ENCODE peak calls at places on chromosome 13, in seven cellular contexts. One of them, this sample, is unnamed.

GRCh38 chr13:114076329-114076761 is 56.1 kb downstream of the RASA3 start:
- DNase-seq in GM12891: no peak
- DNase-seq in NK-92 treated with Interleukin-12 subunit alpha and Interleukin-12 subunit beta, amount 100 ng/mL, for 24 hours: no peak
- DNase-seq in caudate nucleus: no peak
- DNase-seq in A549: no peak
- DNase-seq in heart left ventricle: no peak
- DNase-seq in foreskin fibroblast: no peak
- DNase-seq in this sample: no peak

GRCh38 chr13:114061047-114061446 is 71.4 kb downstream of the RASA3 start:
- DNase-seq in foreskin fibroblast: no peak
- DNase-seq in GM12891: no peak
- DNase-seq in NK-92 treated with Interleukin-12 subunit alpha and Interleukin-12 subunit beta, amount 100 ng/mL, for 24 hours: no peak
- DNase-seq in caudate nucleus: no peak
- DNase-seq in heart left ventricle: no peak
- DNase-seq in A549: no peak
- DNase-seq in this sample: no peak

GRCh38 chr13:107866007-107866665 is 349.2 kb downstream of the LIG4 start:
- DNase-seq in GM12891: no peak
- DNase-seq in heart left ventricle: no peak
- DNase-seq in foreskin fibroblast: peak; percentile 26
- DNase-seq in caudate nucleus: no peak
- DNase-seq in A549: peak; percentile 5
- DNase-seq in NK-92 treated with Interleukin-12 subunit alpha and Interleukin-12 subunit beta, amount 100 ng/mL, for 24 hours: no peak
- DNase-seq in this sample: peak; percentile 25

GRCh38 chr13:50690020-50690419 is 153.5 kb downstream of the DLEU7 start:
- DNase-seq in A549: no peak
- DNase-seq in GM12891: no peak
- DNase-seq in heart left ventricle: no peak
- DNase-seq in foreskin fibroblast: no peak
- DNase-seq in caudate nucleus: no peak
- DNase-seq in NK-92 treated with Interleukin-12 subunit alpha and Interleukin-12 subunit beta, amount 100 ng/mL, for 24 hours: no peak
- DNase-seq in this sample: no peak

GRCh38 chr13:40992678-40993077 is 26.4 kb downstream of the ELF1 start:
- DNase-seq in NK-92 treated with Interleukin-12 subunit alpha and Interleukin-12 subunit beta, amount 100 ng/mL, for 24 hours: no peak
- DNase-seq in heart left ventricle: no peak
- DNase-seq in foreskin fibroblast: no peak
- DNase-seq in caudate nucleus: no peak
- DNase-seq in A549: no peak
- DNase-seq in GM12891: no peak
- DNase-seq in this sample: no peak

GRCh38 chr13:23744315-23744714 is 144.9 kb downstream of the MIPEP start:
- DNase-seq in heart left ventricle: no peak
- DNase-seq in A549: no peak
- DNase-seq in NK-92 treated with Interleukin-12 subunit alpha and Interleukin-12 subunit beta, amount 100 ng/mL, for 24 hours: no peak
- DNase-seq in GM12891: no peak
- DNase-seq in foreskin fibroblast: no peak
- DNase-seq in caudate nucleus: no peak
- DNase-seq in this sample: no peak

GRCh38 chr13:44676534-44676933 is 100.4 kb upstream of the TSC22D1 start:
- DNase-seq in caudate nucleus: no peak
- DNase-seq in A549: no peak
- DNase-seq in NK-92 treated with Interleukin-12 subunit alpha and Interleukin-12 subunit beta, amount 100 ng/mL, for 24 hours: no peak
- DNase-seq in foreskin fibroblast: no peak
- DNase-seq in heart left ventricle: no peak
- DNase-seq in GM12891: no peak
- DNase-seq in this sample: no peak

GRCh38 chr13:86446311-86446710 is 647.1 kb upstream of the SLITRK6 start:
- DNase-seq in foreskin fibroblast: no peak
- DNase-seq in heart left ventricle: no peak
- DNase-seq in GM12891: no peak
- DNase-seq in caudate nucleus: no peak
- DNase-seq in NK-92 treated with Interleukin-12 subunit alpha and Interleukin-12 subunit beta, amount 100 ng/mL, for 24 hours: no peak
- DNase-seq in A549: peak; percentile 87
- DNase-seq in this sample: peak; percentile 55

GRCh38 chr13:108528303-108528702 is 101.1 kb upstream of the MYO16 start:
- DNase-seq in NK-92 treated with Interleukin-12 subunit alpha and Interleukin-12 subunit beta, amount 100 ng/mL, for 24 hours: no peak
- DNase-seq in caudate nucleus: no peak
- DNase-seq in heart left ventricle: no peak
- DNase-seq in A549: no peak
- DNase-seq in foreskin fibroblast: no peak
- DNase-seq in GM12891: no peak
- DNase-seq in this sample: no peak

GRCh38 chr13:22311734-22312404 is 641.0 kb downstream of the FGF9 start:
- DNase-seq in A549: no peak
- DNase-seq in NK-92 treated with Interleukin-12 subunit alpha and Interleukin-12 subunit beta, amount 100 ng/mL, for 24 hours: no peak
- DNase-seq in heart left ventricle: peak; percentile 59
- DNase-seq in caudate nucleus: no peak
- DNase-seq in foreskin fibroblast: no peak
- DNase-seq in GM12891: no peak
- DNase-seq in this sample: no peak

GRCh38 chr13:75101997-75102720 is 379.8 kb downstream of the TBC1D4 start:
- DNase-seq in GM12891: no peak
- DNase-seq in NK-92 treated with Interleukin-12 subunit alpha and Interleukin-12 subunit beta, amount 100 ng/mL, for 24 hours: no peak
- DNase-seq in caudate nucleus: no peak
- DNase-seq in A549: no peak
- DNase-seq in foreskin fibroblast: peak; percentile 59
- DNase-seq in heart left ventricle: no peak
- DNase-seq in this sample: no peak

GRCh38 chr13:33018886-33019285 is 2.7 kb downstream of the KL start:
- DNase-seq in caudate nucleus: no peak
- DNase-seq in heart left ventricle: no peak
- DNase-seq in NK-92 treated with Interleukin-12 subunit alpha and Interleukin-12 subunit beta, amount 100 ng/mL, for 24 hours: no peak
- DNase-seq in foreskin fibroblast: no peak
- DNase-seq in A549: no peak
- DNase-seq in GM12891: no peak
- DNase-seq in this sample: no peak

GRCh38 chr13:24511019-24511823 is 1.4 kb downstream of the PARP4 start:
- DNase-seq in heart left ventricle: no peak
- DNase-seq in NK-92 treated with Interleukin-12 subunit alpha and Interleukin-12 subunit beta, amount 100 ng/mL, for 24 hours: no peak
- DNase-seq in A549: peak; percentile 68
- DNase-seq in GM12891: peak; percentile 32
- DNase-seq in foreskin fibroblast: peak; percentile 89
- DNase-seq in caudate nucleus: no peak
- DNase-seq in this sample: peak; percentile 86

GRCh38 chr13:31807090-31807541 is 67.8 kb downstream of the RXFP2 start:
- DNase-seq in GM12891: no peak
- DNase-seq in NK-92 treated with Interleukin-12 subunit alpha and Interleukin-12 subunit beta, amount 100 ng/mL, for 24 hours: peak; percentile 12
- DNase-seq in heart left ventricle: no peak
- DNase-seq in foreskin fibroblast: no peak
- DNase-seq in A549: no peak
- DNase-seq in caudate nucleus: no peak
- DNase-seq in this sample: no peak

GRCh38 chr13:88066847-88067246 is 395.7 kb downstream of the SLITRK5 start:
- DNase-seq in heart left ventricle: no peak
- DNase-seq in GM12891: no peak
- DNase-seq in foreskin fibroblast: no peak
- DNase-seq in caudate nucleus: no peak
- DNase-seq in A549: no peak
- DNase-seq in NK-92 treated with Interleukin-12 subunit alpha and Interleukin-12 subunit beta, amount 100 ng/mL, for 24 hours: no peak
- DNase-seq in this sample: no peak

GRCh38 chr13:27401210-27401609 is 23.2 kb upstream of the GTF3A start:
- DNase-seq in foreskin fibroblast: no peak
- DNase-seq in heart left ventricle: peak; percentile 49
- DNase-seq in caudate nucleus: no peak
- DNase-seq in A549: no peak
- DNase-seq in GM12891: no peak
- DNase-seq in NK-92 treated with Interleukin-12 subunit alpha and Interleukin-12 subunit beta, amount 100 ng/mL, for 24 hours: no peak
- DNase-seq in this sample: no peak

GRCh38 chr13:108987488-108987887 is 358.1 kb downstream of the MYO16 start:
- DNase-seq in foreskin fibroblast: peak; percentile 32
- DNase-seq in A549: no peak
- DNase-seq in GM12891: no peak
- DNase-seq in heart left ventricle: no peak
- DNase-seq in caudate nucleus: no peak
- DNase-seq in NK-92 treated with Interleukin-12 subunit alpha and Interleukin-12 subunit beta, amount 100 ng/mL, for 24 hours: no peak
- DNase-seq in this sample: no peak

GRCh38 chr13:80979035-80979641 is 638.2 kb upstream of the SPRY2 start:
- DNase-seq in NK-92 treated with Interleukin-12 subunit alpha and Interleukin-12 subunit beta, amount 100 ng/mL, for 24 hours: no peak
- DNase-seq in heart left ventricle: no peak
- DNase-seq in foreskin fibroblast: peak; percentile 82
- DNase-seq in A549: peak; percentile 70
- DNase-seq in caudate nucleus: peak; percentile 4
- DNase-seq in GM12891: peak; percentile 19
- DNase-seq in this sample: peak; percentile 63

GRCh38 chr13:101049166-101049850 is 367.0 kb downstream of the NALCN start:
- DNase-seq in caudate nucleus: no peak
- DNase-seq in foreskin fibroblast: no peak
- DNase-seq in A549: no peak
- DNase-seq in heart left ventricle: no peak
- DNase-seq in GM12891: no peak
- DNase-seq in NK-92 treated with Interleukin-12 subunit alpha and Interleukin-12 subunit beta, amount 100 ng/mL, for 24 hours: no peak
- DNase-seq in this sample: no peak

GRCh38 chr13:75226092-75226491 is 255.9 kb downstream of the TBC1D4 start:
- DNase-seq in caudate nucleus: no peak
- DNase-seq in foreskin fibroblast: no peak
- DNase-seq in NK-92 treated with Interleukin-12 subunit alpha and Interleukin-12 subunit beta, amount 100 ng/mL, for 24 hours: no peak
- DNase-seq in heart left ventricle: no peak
- DNase-seq in GM12891: no peak
- DNase-seq in A549: no peak
- DNase-seq in this sample: no peak

GRCh38 chr13:91741925-91742324 is 343.5 kb downstream of the GPC5 start:
- DNase-seq in A549: no peak
- DNase-seq in NK-92 treated with Interleukin-12 subunit alpha and Interleukin-12 subunit beta, amount 100 ng/mL, for 24 hours: no peak
- DNase-seq in GM12891: no peak
- DNase-seq in foreskin fibroblast: no peak
- DNase-seq in heart left ventricle: no peak
- DNase-seq in caudate nucleus: no peak
- DNase-seq in this sample: no peak

GRCh38 chr13:33057019-33057785 is 41.0 kb downstream of the KL start:
- DNase-seq in GM12891: peak; percentile 26
- DNase-seq in caudate nucleus: no peak
- DNase-seq in NK-92 treated with Interleukin-12 subunit alpha and Interleukin-12 subunit beta, amount 100 ng/mL, for 24 hours: no peak
- DNase-seq in heart left ventricle: no peak
- DNase-seq in A549: peak; percentile 19
- DNase-seq in foreskin fibroblast: peak; percentile 37
- DNase-seq in this sample: peak; percentile 23

GRCh38 chr13:45718992-45719391 is 16.9 kb downstream of the CBY2 start:
- DNase-seq in A549: no peak
- DNase-seq in heart left ventricle: no peak
- DNase-seq in NK-92 treated with Interleukin-12 subunit alpha and Interleukin-12 subunit beta, amount 100 ng/mL, for 24 hours: no peak
- DNase-seq in caudate nucleus: no peak
- DNase-seq in foreskin fibroblast: peak; percentile 22
- DNase-seq in GM12891: no peak
- DNase-seq in this sample: no peak

GRCh38 chr13:70353096-70353495 is 244.8 kb upstream of the KLHL1 start:
- DNase-seq in foreskin fibroblast: no peak
- DNase-seq in A549: no peak
- DNase-seq in caudate nucleus: no peak
- DNase-seq in NK-92 treated with Interleukin-12 subunit alpha and Interleukin-12 subunit beta, amount 100 ng/mL, for 24 hours: no peak
- DNase-seq in GM12891: no peak
- DNase-seq in heart left ventricle: no peak
- DNase-seq in this sample: no peak

GRCh38 chr13:100515410-100515800 is 73.2 kb downstream of the GGACT start:
- DNase-seq in foreskin fibroblast: no peak
- DNase-seq in NK-92 treated with Interleukin-12 subunit alpha and Interleukin-12 subunit beta, amount 100 ng/mL, for 24 hours: no peak
- DNase-seq in heart left ventricle: no peak
- DNase-seq in caudate nucleus: no peak
- DNase-seq in GM12891: no peak
- DNase-seq in A549: no peak
- DNase-seq in this sample: no peak

GRCh38 chr13:79187917-79188699 is 217.9 kb downstream of the RBM26 start:
- DNase-seq in foreskin fibroblast: no peak
- DNase-seq in NK-92 treated with Interleukin-12 subunit alpha and Interleukin-12 subunit beta, amount 100 ng/mL, for 24 hours: no peak
- DNase-seq in heart left ventricle: no peak
- DNase-seq in caudate nucleus: no peak
- DNase-seq in A549: no peak
- DNase-seq in GM12891: no peak
- DNase-seq in this sample: no peak

GRCh38 chr13:112842343-112842856 is 126.6 kb upstream of the MCF2L start:
- DNase-seq in heart left ventricle: peak; percentile 59
- DNase-seq in foreskin fibroblast: no peak
- DNase-seq in NK-92 treated with Interleukin-12 subunit alpha and Interleukin-12 subunit beta, amount 100 ng/mL, for 24 hours: no peak
- DNase-seq in caudate nucleus: no peak
- DNase-seq in GM12891: peak; percentile 28
- DNase-seq in A549: no peak
- DNase-seq in this sample: peak; percentile 61

GRCh38 chr13:95326695-95327094 is 25.4 kb upstream of the ABCC4 start:
- DNase-seq in NK-92 treated with Interleukin-12 subunit alpha and Interleukin-12 subunit beta, amount 100 ng/mL, for 24 hours: no peak
- DNase-seq in heart left ventricle: no peak
- DNase-seq in foreskin fibroblast: no peak
- DNase-seq in caudate nucleus: no peak
- DNase-seq in A549: no peak
- DNase-seq in GM12891: no peak
- DNase-seq in this sample: no peak

GRCh38 chr13:24529478-24529877 is 16.9 kb upstream of the PARP4 start:
- DNase-seq in GM12891: no peak
- DNase-seq in heart left ventricle: no peak
- DNase-seq in A549: no peak
- DNase-seq in NK-92 treated with Interleukin-12 subunit alpha and Interleukin-12 subunit beta, amount 100 ng/mL, for 24 hours: no peak
- DNase-seq in caudate nucleus: no peak
- DNase-seq in foreskin fibroblast: no peak
- DNase-seq in this sample: no peak

GRCh38 chr13:94073006-94073744 is 406.3 kb downstream of the DCT start:
- DNase-seq in heart left ventricle: no peak
- DNase-seq in GM12891: no peak
- DNase-seq in foreskin fibroblast: peak; percentile 90
- DNase-seq in NK-92 treated with Interleukin-12 subunit alpha and Interleukin-12 subunit beta, amount 100 ng/mL, for 24 hours: no peak
- DNase-seq in A549: no peak
- DNase-seq in caudate nucleus: no peak
- DNase-seq in this sample: peak; percentile 43

GRCh38 chr13:90068658-90069057 is 1278.8 kb upstream of the MIR17HG start:
- DNase-seq in NK-92 treated with Interleukin-12 subunit alpha and Interleukin-12 subunit beta, amount 100 ng/mL, for 24 hours: no peak
- DNase-seq in foreskin fibroblast: no peak
- DNase-seq in caudate nucleus: no peak
- DNase-seq in heart left ventricle: no peak
- DNase-seq in GM12891: no peak
- DNase-seq in A549: no peak
- DNase-seq in this sample: no peak

GRCh38 chr13:77300176-77301141 is 26.4 kb downstream of the MYCBP2 start:
- DNase-seq in foreskin fibroblast: peak; percentile 73
- DNase-seq in NK-92 treated with Interleukin-12 subunit alpha and Interleukin-12 subunit beta, amount 100 ng/mL, for 24 hours: no peak
- DNase-seq in heart left ventricle: no peak
- DNase-seq in GM12891: no peak
- DNase-seq in A549: peak; percentile 16
- DNase-seq in caudate nucleus: no peak
- DNase-seq in this sample: peak; percentile 74

GRCh38 chr13:66977156-66977555 is 253.0 kb downstream of the PCDH9 start:
- DNase-seq in A549: no peak
- DNase-seq in caudate nucleus: no peak
- DNase-seq in NK-92 treated with Interleukin-12 subunit alpha and Interleukin-12 subunit beta, amount 100 ng/mL, for 24 hours: no peak
- DNase-seq in heart left ventricle: no peak
- DNase-seq in foreskin fibroblast: peak; percentile 82
- DNase-seq in GM12891: no peak
- DNase-seq in this sample: no peak

GRCh38 chr13:87005511-87005910 is 665.7 kb upstream of the SLITRK5 start:
- DNase-seq in foreskin fibroblast: no peak
- DNase-seq in caudate nucleus: no peak
- DNase-seq in NK-92 treated with Interleukin-12 subunit alpha and Interleukin-12 subunit beta, amount 100 ng/mL, for 24 hours: no peak
- DNase-seq in heart left ventricle: no peak
- DNase-seq in A549: no peak
- DNase-seq in GM12891: no peak
- DNase-seq in this sample: no peak

This sample was measured in brain microvascular endothelial cell.